ENCODE peak calls at places on chromosomes 5 and 9, in four cellular contexts. One of them, this sample, is unnamed.
A peak's percentile ranks its signal among the peaks of the same experiment; 100 is the strongest.

GRCh38 chr9:129552064-129552463 is 68.8 kb downstream of the C9orf50 start:
- DNase-seq in NCI-H146: no peak
- DNase-seq in sigmoid colon: peak; percentile 65
- DNase-seq in ELR: no peak
- DNase-seq in this sample: no peak

GRCh38 chr5:164741376-164741775 is 1236.0 kb downstream of the MAT2B start:
- DNase-seq in NCI-H146: no peak
- DNase-seq in ELR: no peak
- DNase-seq in sigmoid colon: no peak
- DNase-seq in this sample: no peak

GRCh38 chr9:87497604-87498045 is at the start of gene DAPK1:
- DNase-seq in sigmoid colon: peak; percentile 83
- DNase-seq in ELR: no peak
- DNase-seq in NCI-H146: peak; percentile 29
- DNase-seq in this sample: peak; percentile 66

GRCh38 chr5:139387611-139388197 is 2.0 kb downstream of the MZB1 start:
- DNase-seq in sigmoid colon: no peak
- DNase-seq in ELR: no peak
- DNase-seq in NCI-H146: no peak
- DNase-seq in this sample: no peak

GRCh38 chr9:109143881-109144562 is 23.0 kb downstream of the FRRS1L start:
- DNase-seq in sigmoid colon: no peak
- DNase-seq in ELR: peak; percentile 75
- DNase-seq in NCI-H146: peak; percentile 4
- DNase-seq in this sample: no peak

GRCh38 chr9:107712390-107712789 is 222.8 kb upstream of the KLF4 start:
- DNase-seq in ELR: peak; percentile 93
- DNase-seq in sigmoid colon: no peak
- DNase-seq in NCI-H146: no peak
- DNase-seq in this sample: no peak

GRCh38 chr9:27247756-27248155 is 49.2 kb downstream of the EQTN start:
- DNase-seq in sigmoid colon: no peak
- DNase-seq in ELR: peak; percentile 52
- DNase-seq in NCI-H146: peak; percentile 22
- DNase-seq in this sample: no peak

GRCh38 chr5:180636016-180636402 is 13.4 kb downstream of the FLT4 start:
- DNase-seq in sigmoid colon: peak; percentile 36
- DNase-seq in NCI-H146: no peak
- DNase-seq in ELR: no peak
- DNase-seq in this sample: no peak

GRCh38 chr5:41682641-41683040 is 172.2 kb upstream of the PLCXD3 start:
- DNase-seq in sigmoid colon: no peak
- DNase-seq in NCI-H146: no peak
- DNase-seq in ELR: no peak
- DNase-seq in this sample: no peak

GRCh38 chr5:7850241-7850532 is 746 bp downstream of the CFAP90 start:
- DNase-seq in ELR: no peak
- DNase-seq in NCI-H146: no peak
- DNase-seq in sigmoid colon: peak; percentile 66
- DNase-seq in this sample: no peak

GRCh38 chr5:109567374-109568044 is 122.2 kb upstream of the MAN2A1 start:
- DNase-seq in NCI-H146: no peak
- DNase-seq in ELR: peak; percentile 23
- DNase-seq in sigmoid colon: no peak
- DNase-seq in this sample: no peak

GRCh38 chr9:69471433-69471832 is 146.4 kb downstream of the ENTREP1 start:
- DNase-seq in sigmoid colon: no peak
- DNase-seq in NCI-H146: no peak
- DNase-seq in ELR: no peak
- DNase-seq in this sample: no peak

This sample was measured in NCI-H345.